ENCODE peak calls at places on chromosomes 6 and 20, in ten cellular contexts. N is GM04504; U is fibroblast of lung; T is choroid plexus epithelial cell; S is AG10803; C is stimulated activated CD4-positive, alpha-beta T cell treated with anti-CD3 and anti-CD28 coated beads, Interleukin-12 subunit alpha, Interleukin-12 subunit beta, amount 100 ng/mL, for 48 hours; J is activated gamma-delta T cell treated with Interleukin-2 at 50 U/mL for 16 hours; H is brain microvascular endothelial cell; Y is T-cell; W is NCI-H345. I is an unnamed sample.

GRCh38 chr20:1122388-1123315 is 4.2 kb downstream of the PSMF1 start:
- DNase-seq in N (peak; percentile 36), U (peak; percentile 31), T (peak; percentile 77), S (peak; percentile 66), C (no peak), J (no peak), H (peak; percentile 62), Y (no peak), W (peak; percentile 12), I (peak; percentile 9)

GRCh38 chr6:125197795-125198269 is 44.3 kb downstream of the TPD52L1 start:
- DNase-seq in N (no peak), U (peak; percentile 72), T (peak; percentile 74), S (peak; percentile 62), C (no peak), J (no peak), H (peak; percentile 42), Y (no peak), W (no peak), I (peak; percentile 95)

GRCh38 chr20:60037120-60037499 is 78.9 kb downstream of the CDH26 start:
- DNase-seq in N (no peak), U (peak; percentile 42), T (peak; percentile 12), S (peak; percentile 33), C (no peak), J (no peak), H (peak; percentile 72), Y (no peak), W (no peak), I (peak; percentile 50)

GRCh38 chr6:71727632-71728294 is 158.6 kb upstream of the RIMS1 start:
- DNase-seq in N (no peak), U (no peak), T (no peak), S (peak; percentile 50), C (no peak), J (no peak), H (peak; percentile 3), Y (no peak), W (no peak), I (no peak)

GRCh38 chr6:19312291-19312978 is 524.7 kb upstream of the ID4 start:
- DNase-seq in N (no peak), U (no peak), T (no peak), S (no peak), C (no peak), J (no peak), H (no peak), Y (no peak), W (no peak), I (no peak)

GRCh38 chr6:88220493-88220892 is 54.3 kb upstream of the CNR1 start:
- DNase-seq in N (no peak), U (peak; percentile 9), T (peak; percentile 30), S (no peak), C (no peak), J (no peak), H (peak; percentile 20), Y (no peak), W (no peak), I (no peak)

GRCh38 chr6:108565091-108565766 is 4.5 kb downstream of the FOXO3 start:
- DNase-seq in N (no peak), U (no peak), T (no peak), S (no peak), C (no peak), J (no peak), H (no peak), Y (no peak), W (no peak), I (no peak)

GRCh38 chr20:19815553-19815991 is 57.5 kb downstream of the RIN2 start:
- DNase-seq in N (peak; percentile 98), U (peak; percentile 99), T (peak; percentile 99), S (peak; percentile 99), C (no peak), J (no peak), H (peak; percentile 98), Y (no peak), W (no peak), I (peak; percentile 76)

GRCh38 chr20:58212636-58213035 is 15.8 kb downstream of the ANKRD60 start:
- DNase-seq in N (no peak), U (no peak), T (no peak), S (no peak), C (no peak), J (no peak), H (no peak), Y (no peak), W (no peak), I (no peak)

GRCh38 chr6:151690768-151691562 is 116.5 kb upstream of the ESR1 start:
- DNase-seq in N (no peak), U (peak; percentile 23), T (peak; percentile 50), S (peak; percentile 58), C (no peak), J (no peak), H (no peak), Y (no peak), W (no peak), I (no peak)

GRCh38 chr6:145660676-145661075 is 74.6 kb downstream of the EPM2A start:
- DNase-seq in N (no peak), U (no peak), T (no peak), S (no peak), C (no peak), J (no peak), H (no peak), Y (no peak), W (no peak), I (no peak)

GRCh38 chr20:56755201-56755600 is 126.1 kb downstream of the TFAP2C start:
- DNase-seq in N (no peak), U (no peak), T (no peak), S (peak; percentile 54), C (no peak), J (no peak), H (no peak), Y (no peak), W (no peak), I (no peak)

GRCh38 chr6:158321960-158322359 is 9.7 kb downstream of the TULP4 start:
- DNase-seq in N (peak; percentile 32), U (peak; percentile 83), T (peak; percentile 82), S (peak; percentile 44), C (no peak), J (no peak), H (peak; percentile 26), Y (no peak), W (no peak), I (no peak)

GRCh38 chr20:47206962-47207641 is 149.4 kb downstream of the ZMYND8 start:
- DNase-seq in N (no peak), U (no peak), T (no peak), S (no peak), C (no peak), J (no peak), H (no peak), Y (no peak), W (no peak), I (no peak)

GRCh38 chr20:57584768-57585461 is 24.0 kb downstream of the PCK1 start:
- DNase-seq in N (no peak), U (no peak), T (no peak), S (no peak), C (no peak), J (no peak), H (no peak), Y (no peak), W (no peak), I (no peak)

GRCh38 chr6:158622545-158623190 is 21.9 kb downstream of the DYNLT1 start:
- DNase-seq in N (no peak), U (no peak), T (no peak), S (no peak), C (no peak), J (no peak), H (no peak), Y (no peak), W (no peak), I (no peak)

GRCh38 chr20:8535403-8536003 is 403.4 kb downstream of the PLCB1 start:
- DNase-seq in N (no peak), U (no peak), T (peak; percentile 34), S (peak; percentile 4), C (no peak), J (no peak), H (no peak), Y (no peak), W (peak; percentile 14), I (peak; percentile 27)

GRCh38 chr6:15531973-15532372 is 130.9 kb downstream of the DTNBP1 start:
- DNase-seq in N (no peak), U (no peak), T (no peak), S (no peak), C (no peak), J (no peak), H (no peak), Y (no peak), W (no peak), I (no peak)

GRCh38 chr20:63752411-63753101 is 13.0 kb downstream of the SLC2A4RG start:
- DNase-seq in N (no peak), U (no peak), T (no peak), S (no peak), C (no peak), J (no peak), H (no peak), Y (no peak), W (no peak), I (no peak)

GRCh38 chr20:37619496-37619895 is 74.3 kb upstream of the CTNNBL1 start:
- DNase-seq in N (no peak), U (no peak), T (no peak), S (no peak), C (no peak), J (no peak), H (no peak), Y (no peak), W (no peak), I (no peak)

GRCh38 chr6:36912583-36912982 is 26.8 kb downstream of the C6orf89 start:
- DNase-seq in N (peak; percentile 82), U (peak; percentile 91), T (peak; percentile 94), S (peak; percentile 90), C (peak; percentile 47), J (peak; percentile 37), H (peak; percentile 75), Y (peak; percentile 51), W (no peak), I (peak; percentile 43)

I was measured in MG63.